ENCODE peak calls at places on chromosome 22, in ten cellular contexts. A is CD4-positive, CD25-positive, alpha-beta regulatory T cell; J is HAP-1; B is heart left ventricle; Q is mammary epithelial cell; K is psoas muscle; Z is spleen; P is cardiac muscle cell; V is kidney; D is body of pancreas. O is an unnamed sample.

GRCh38 chr22:25360891-25361645 is 141.6 kb downstream of the CRYBB2 start:
- DNase-seq in A (no peak), J (no peak), B (peak; percentile 58), Q (no peak), K (no peak), Z (peak; percentile 48), P (no peak), V (peak; percentile 45), D (no peak), O (no peak)

GRCh38 chr22:20530368-20531153 is 23.2 kb downstream of the MED15 start:
- DNase-seq in A (no peak), J (no peak), B (peak; percentile 36), Q (peak; percentile 90), K (peak; percentile 53), Z (no peak), P (no peak), V (no peak), D (no peak), O (no peak)

GRCh38 chr22:21702094-21702493 is 33.5 kb downstream of the YPEL1 start:
- DNase-seq in A (no peak), J (no peak), B (no peak), Q (no peak), K (no peak), Z (no peak), P (no peak), V (no peak), D (no peak), O (no peak)

GRCh38 chr22:50119768-50120251 is 30.0 kb downstream of the MOV10L1 start:
- DNase-seq in A (no peak), J (no peak), B (no peak), Q (no peak), K (no peak), Z (no peak), P (no peak), V (no peak), D (no peak), O (no peak)

GRCh38 chr22:41596776-41597634 is 7.4 kb upstream of the PMM1 start:
- DNase-seq in A (no peak), J (no peak), B (peak; percentile 66), Q (peak; percentile 66), K (peak; percentile 45), Z (peak; percentile 79), P (peak; percentile 81), V (peak; percentile 78), D (peak; percentile 80), O (peak; percentile 4)

GRCh38 chr22:27386186-27386585 is 415.4 kb downstream of the MN1 start:
- DNase-seq in A (no peak), J (no peak), B (no peak), Q (peak; percentile 80), K (no peak), Z (no peak), P (no peak), V (no peak), D (no peak), O (no peak)

GRCh38 chr22:43995798-43996169 is 28.3 kb upstream of the PARVB start:
- DNase-seq in A (no peak), J (no peak), B (no peak), Q (no peak), K (no peak), Z (no peak), P (no peak), V (no peak), D (no peak), O (no peak)

GRCh38 chr22:23065069-23065451 is 5.3 kb upstream of the GNAZ start:
- DNase-seq in A (no peak), J (no peak), B (no peak), Q (no peak), K (no peak), Z (peak; percentile 43), P (no peak), V (peak; percentile 41), D (no peak), O (no peak)

GRCh38 chr22:37485006-37485713 is 1.0 kb downstream of the MFNG start:
- DNase-seq in A (peak; percentile 65), J (no peak), B (no peak), Q (no peak), K (no peak), Z (peak; percentile 92), P (no peak), V (no peak), D (no peak), O (peak; percentile 84)

GRCh38 chr22:37189011-37189466 is 992 bp upstream of the C1QTNF6 start:
- DNase-seq in A (no peak), J (no peak), B (no peak), Q (peak; percentile 62), K (no peak), Z (no peak), P (no peak), V (no peak), D (no peak), O (no peak)

GRCh38 chr22:41589601-41590365 is at the start of gene PMM1:
- DNase-seq in A (peak; percentile 100), J (peak; percentile 99), B (peak; percentile 100), Q (peak; percentile 99), K (peak; percentile 100), Z (peak; percentile 100), P (peak; percentile 100), V (peak; percentile 100), D (peak; percentile 100), O (peak; percentile 100)

GRCh38 chr22:26448334-26448733 is 19.3 kb downstream of the ASPHD2 start:
- DNase-seq in A (no peak), J (no peak), B (no peak), Q (no peak), K (no peak), Z (no peak), P (peak; percentile 70), V (no peak), D (no peak), O (no peak)

GRCh38 chr22:46086577-46087335 is 63.6 kb upstream of the PPARA start:
- DNase-seq in A (no peak), J (no peak), B (peak; percentile 63), Q (peak; percentile 72), K (peak; percentile 47), Z (peak; percentile 68), P (no peak), V (peak; percentile 72), D (peak; percentile 47), O (no peak)

GRCh38 chr22:46084943-46085830 is 65.1 kb upstream of the PPARA start:
- DNase-seq in A (no peak), J (no peak), B (peak; percentile 93), Q (peak; percentile 89), K (peak; percentile 92), Z (peak; percentile 88), P (no peak), V (peak; percentile 97), D (peak; percentile 87), O (no peak)

GRCh38 chr22:46084376-46084775 is 66.0 kb upstream of the PPARA start:
- DNase-seq in A (no peak), J (no peak), B (peak; percentile 38), Q (no peak), K (no peak), Z (peak; percentile 59), P (no peak), V (peak; percentile 64), D (no peak), O (no peak)

GRCh38 chr22:46087336-46087690 is 63.0 kb upstream of the PPARA start:
- DNase-seq in A (no peak), J (no peak), B (no peak), Q (no peak), K (no peak), Z (no peak), P (no peak), V (no peak), D (no peak), O (no peak)

GRCh38 chr22:46085831-46086576 is 64.3 kb upstream of the PPARA start:
- DNase-seq in A (no peak), J (no peak), B (peak; percentile 87), Q (peak; percentile 90), K (peak; percentile 91), Z (peak; percentile 76), P (no peak), V (peak; percentile 95), D (peak; percentile 64), O (no peak)
- H3K4me3 ChIP-seq in A (no peak overlapping the region), J (no peak overlapping the region), B (peak overlapping the region; percentile 41), Q (peak overlapping the region; percentile 95), K (peak overlapping the region; percentile 48), Z (no peak overlapping the region), P (no peak overlapping the region), V (no peak overlapping the region), D (no peak overlapping the region), O (no peak overlapping the region)

DNA sequence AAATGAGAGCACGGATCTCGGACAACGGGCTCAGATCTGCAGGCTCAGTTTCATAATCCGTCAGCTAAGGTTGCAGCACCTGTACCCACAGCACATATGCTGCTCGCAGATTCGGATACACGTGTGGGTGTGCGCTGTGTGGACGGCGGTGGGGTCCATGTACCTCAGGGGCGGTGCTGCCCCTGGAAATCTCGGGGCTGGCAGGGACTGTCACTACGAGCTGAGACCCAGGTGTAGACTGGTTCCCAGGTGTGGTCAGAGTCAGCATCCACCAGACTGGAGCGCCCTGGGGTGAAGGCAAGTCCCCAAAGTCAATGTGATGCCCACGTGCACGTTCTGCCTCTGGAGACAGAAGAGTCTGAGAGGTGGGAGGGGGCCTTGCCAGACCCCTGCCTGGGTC is 989.3 kb downstream of the BRD1 start:
- DNase-seq in A (no peak), J (no peak), B (peak; percentile 37), Q (no peak), K (no peak), Z (peak; percentile 33), P (no peak), V (peak; percentile 61), D (no peak), O (no peak)
- H3K9me3 ChIP-seq in A (no peaks in the 10 kb centered on the region), J (no peaks in the 10 kb centered on the region), B (no peaks in the 10 kb centered on the region), Q (peaks cover 55% of the 10 kb centered on the region), K (peaks cover under 1% of the 10 kb centered on the region), Z (no peaks in the 10 kb centered on the region), P (no peaks in the 10 kb centered on the region), V (no peaks in the 10 kb centered on the region), D (no peaks in the 10 kb centered on the region), O (no peaks in the 10 kb centered on the region)

DNA sequence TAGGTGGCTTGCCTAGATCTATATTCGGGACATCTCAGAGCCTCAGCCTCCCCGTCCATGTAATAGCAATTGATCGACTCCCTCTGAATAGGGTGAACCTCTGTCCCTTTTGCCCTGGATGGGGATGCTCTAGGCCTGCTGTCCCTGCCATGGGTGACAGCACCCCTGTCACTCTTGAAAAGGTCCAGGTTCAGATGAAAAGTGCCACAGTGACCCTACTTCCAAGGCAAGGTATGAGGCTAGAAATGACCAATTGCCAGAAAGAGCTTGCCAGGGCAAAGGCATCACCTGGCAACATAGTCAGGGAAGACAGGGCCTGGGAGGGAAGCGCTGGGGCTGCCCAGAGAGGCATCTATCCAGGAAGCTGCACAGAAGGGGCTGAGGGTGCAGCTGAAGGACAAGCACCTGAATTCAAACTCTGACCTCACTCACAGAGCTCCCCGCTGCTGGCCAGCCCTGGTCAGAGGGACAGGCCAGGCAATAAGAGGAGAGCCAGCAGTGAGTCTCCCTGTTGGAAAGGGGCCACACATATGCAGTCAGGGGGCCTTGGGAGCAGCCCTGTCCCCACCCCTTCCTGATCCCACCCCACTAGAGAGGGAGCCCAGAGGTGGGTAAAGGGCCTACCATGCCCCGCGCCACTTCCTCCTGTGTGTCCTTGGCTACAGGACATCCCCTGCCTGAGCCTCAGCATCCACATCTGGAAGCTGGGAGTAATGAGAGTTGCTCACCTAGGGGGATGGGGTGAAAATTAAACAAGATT is 9.0 kb upstream of the APOBEC3A start:
- DNase-seq in A (no peak), J (no peak), B (no peak), Q (no peak), K (no peak), Z (no peak), P (no peak), V (peak; percentile 37), D (no peak), O (no peak)
- H3K4me1 ChIP-seq in A (peaks cover under 1% of the 10 kb centered on the region), J (no peaks in the 10 kb centered on the region), B (no peaks in the 10 kb centered on the region), Q (no peaks in the 10 kb centered on the region), K (no peaks in the 10 kb centered on the region), Z (peaks cover 44% of the 10 kb centered on the region), P (no peaks in the 10 kb centered on the region), V (no peaks in the 10 kb centered on the region), D (peaks cover 11% of the 10 kb centered on the region), O (no peaks in the 10 kb centered on the region)

GRCh38 chr22:31340360-31340759 is 5.8 kb downstream of the PATZ1 start:
- DNase-seq in A (no peak), J (no peak), B (no peak), Q (no peak), K (no peak), Z (no peak), P (no peak), V (no peak), D (no peak), O (no peak)
- H3K4me3 ChIP-seq in A (no peak overlapping the region), J (no peak overlapping the region), B (no peak overlapping the region), Q (no peak overlapping the region), K (no peak overlapping the region), Z (no peak overlapping the region), P (no peak overlapping the region), V (no peak overlapping the region), D (no peak overlapping the region), O (no peak overlapping the region)